ENCODE peak calls at places on chromosomes 6 and 20, in five cellular contexts. R is A549, W is HepG2, J is GM12878, K is K562. D is an unnamed sample.

GRCh38 chr6:156167289-156168076 is 609.7 kb upstream of the ARID1B start:
- DNase-seq in W (no peak), R (no peak), K (no peak), J (no peak), D (no peak)

GRCh38 chr6:153790881-153791473 is 248.1 kb upstream of the OPRM1 start:
- DNase-seq in W (peak; percentile 37), J (no peak), K (no peak), R (peak; percentile 10), D (peak; percentile 68)

GRCh38 chr20:32456869-32457421 is 98.8 kb downstream of the ASXL1 start:
- DNase-seq in J (no peak), R (peak; percentile 70), K (no peak), W (no peak), D (peak; percentile 88)

GRCh38 chr6:24897186-24897585 is 38.6 kb downstream of the RIPOR2 start:
- DNase-seq in W (no peak), K (no peak), R (no peak), J (no peak), D (no peak)

GRCh38 chr20:58140787-58141396 is 87.6 kb downstream of the ANKRD60 start:
- DNase-seq in R (no peak), J (no peak), W (no peak), K (no peak), D (no peak)

GRCh38 chr6:89794324-89794723 is 25.3 kb downstream of the MDN1 start:
- DNase-seq in R (no peak), W (no peak), K (no peak), J (no peak), D (no peak)

GRCh38 chr6:27617700-27618689 is 145.1 kb upstream of the ZNF184 start:
- DNase-seq in R (peak; percentile 78), J (no peak), W (no peak), K (peak; percentile 81), D (peak; percentile 78)

GRCh38 chr6:125377621-125378020 is 75.9 kb upstream of the HDDC2 start:
- DNase-seq in K (no peak), R (no peak), W (no peak), J (no peak), D (no peak)

GRCh38 chr20:58665606-58666005 is 14.5 kb downstream of the STX16 start:
- DNase-seq in K (no peak), J (no peak), W (no peak), R (no peak), D (no peak)

GRCh38 chr6:33694401-33694931 is 17.0 kb downstream of the UQCC2 start:
- DNase-seq in K (no peak), J (no peak), R (peak; percentile 33), W (no peak), D (no peak)

GRCh38 chr6:5260661-5261544 is at the start of the genes FARS2 and LYRM4:
- DNase-seq in R (peak; percentile 85), W (peak; percentile 79), K (peak; percentile 94), J (no peak), D (peak; percentile 86)

DNA sequence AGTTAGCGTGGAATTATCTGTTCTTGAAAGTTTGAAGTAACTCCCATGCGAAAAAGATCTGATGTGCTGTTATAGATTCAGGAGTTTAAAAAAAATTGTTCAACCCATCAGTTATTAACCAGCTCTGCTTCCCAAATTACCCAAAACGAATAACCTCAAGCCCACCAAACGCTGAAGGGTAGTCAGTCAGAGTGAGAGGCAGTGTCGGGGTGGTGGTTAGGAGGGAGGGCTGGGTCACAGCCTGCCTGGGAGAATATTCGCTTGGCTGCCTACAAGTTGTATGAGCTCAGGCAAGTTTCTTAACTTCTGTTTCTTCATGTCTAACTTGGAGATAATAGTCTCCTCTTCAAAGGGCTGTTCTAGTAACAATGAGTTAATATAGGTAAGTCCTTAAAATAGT is 114.6 kb downstream of the JPH2 start:
- DNase-seq in W (no peak), R (no peak), J (no peak), K (no peak), D (no peak)
- H3K4me1 ChIP-seq in W (no peaks in the 10 kb centered on the region), R (peaks cover 11% of the 10 kb centered on the region), J (peaks cover 18% of the 10 kb centered on the region), K (no peaks in the 10 kb centered on the region), D (no peaks in the 10 kb centered on the region)

GRCh38 chr6:47788498-47788884 is 6.7 kb downstream of the OPN5 start:
- DNase-seq in R (no peak), K (no peak), J (no peak), W (no peak), D (no peak)

GRCh38 chr6:47789553-47789952 is 7.7 kb downstream of the OPN5 start:
- DNase-seq in R (no peak), J (no peak), W (no peak), K (no peak), D (peak; percentile 93)

GRCh38 chr6:47792216-47792733 is 10.4 kb downstream of the OPN5 start:
- DNase-seq in W (no peak), K (no peak), J (no peak), R (no peak), D (no peak)

GRCh38 chr6:47785187-47785586 is 3.4 kb downstream of the OPN5 start:
- DNase-seq in W (no peak), K (no peak), J (no peak), R (no peak), D (no peak)

DNA sequence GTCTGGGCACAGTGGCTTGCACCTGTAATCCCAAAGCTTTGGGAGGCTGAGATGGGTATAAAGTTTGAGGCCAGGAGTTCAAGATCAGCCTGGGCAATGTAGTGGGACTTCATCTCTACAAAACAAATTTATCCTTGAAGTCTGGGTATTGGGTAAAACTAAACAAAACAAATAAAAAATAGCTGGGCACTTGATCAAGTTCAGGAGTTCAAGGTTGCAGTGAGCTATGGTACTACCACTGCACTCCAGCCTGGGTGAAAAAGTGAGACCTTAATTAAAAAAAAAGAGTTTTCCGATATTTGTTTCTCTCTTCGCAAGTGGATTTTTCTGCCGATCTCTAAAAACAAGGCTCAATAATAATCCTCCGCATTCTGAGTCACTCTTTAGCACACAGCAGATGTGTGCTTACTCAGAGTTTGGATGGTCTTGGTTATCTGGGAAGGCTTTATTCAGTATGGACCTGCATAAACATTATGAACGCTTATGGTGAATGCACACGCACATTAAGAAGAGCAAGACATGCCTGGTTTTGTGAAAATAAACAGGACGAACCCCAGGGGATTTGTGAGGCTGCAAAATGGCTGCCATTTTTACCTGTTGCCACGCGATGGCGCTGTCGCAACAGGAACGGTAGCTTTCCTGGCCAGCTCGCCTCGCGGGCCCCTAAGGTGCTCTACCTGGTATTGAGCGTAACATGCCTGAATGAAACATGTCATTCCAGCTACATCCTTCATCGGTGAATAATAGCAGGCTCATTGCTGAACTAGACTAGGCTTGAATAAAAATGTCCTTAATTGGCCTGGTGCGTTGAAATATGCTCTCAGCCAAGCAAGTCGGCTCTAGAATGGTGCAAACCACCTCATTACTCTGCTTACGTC is 6.0 kb downstream of the OPN5 start:
- DNase-seq in J (no peak), K (peak; percentile 71), R (peak; percentile 59), W (peak; percentile 59), D (peak; percentile 82)
- TF ChIP-seq JUNB in J (no peak), K (no peak), R (no peak), W (no peak), D (no peak)

DNA sequence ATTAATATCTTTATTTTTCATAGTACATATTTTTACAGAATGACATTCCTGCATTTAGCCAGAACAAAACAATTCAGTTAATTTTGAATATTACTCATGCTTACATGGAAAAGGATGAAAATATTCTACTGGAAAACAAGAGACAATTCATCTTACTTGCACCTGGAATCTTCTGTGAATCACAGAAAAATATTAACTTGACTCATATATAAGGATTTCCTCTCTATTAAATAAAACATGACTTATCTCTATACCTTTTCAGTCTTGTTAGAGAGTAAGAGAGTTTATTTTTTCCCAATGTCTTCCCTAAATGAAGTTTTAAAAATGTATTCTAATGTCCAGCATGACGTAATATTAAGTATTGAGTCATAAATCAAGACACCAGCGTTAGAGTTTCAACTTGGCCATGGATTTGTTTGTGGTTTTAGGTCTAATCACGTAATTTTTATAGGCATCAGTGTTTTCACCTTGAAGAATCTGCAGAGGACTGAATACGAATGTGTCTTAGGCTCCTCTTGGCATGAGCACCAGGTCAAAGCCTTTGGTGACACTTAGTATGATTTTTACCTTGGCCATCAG is 445.1 kb upstream of the JAG1 start:
- DNase-seq in K (no peak), J (no peak), W (no peak), R (no peak), D (no peak)
- H3K4me2 ChIP-seq in K (no peak overlapping the region), J (no peak overlapping the region), W (no peak overlapping the region), R (peak overlapping the region; percentile 39), D (no peak overlapping the region)

DNA sequence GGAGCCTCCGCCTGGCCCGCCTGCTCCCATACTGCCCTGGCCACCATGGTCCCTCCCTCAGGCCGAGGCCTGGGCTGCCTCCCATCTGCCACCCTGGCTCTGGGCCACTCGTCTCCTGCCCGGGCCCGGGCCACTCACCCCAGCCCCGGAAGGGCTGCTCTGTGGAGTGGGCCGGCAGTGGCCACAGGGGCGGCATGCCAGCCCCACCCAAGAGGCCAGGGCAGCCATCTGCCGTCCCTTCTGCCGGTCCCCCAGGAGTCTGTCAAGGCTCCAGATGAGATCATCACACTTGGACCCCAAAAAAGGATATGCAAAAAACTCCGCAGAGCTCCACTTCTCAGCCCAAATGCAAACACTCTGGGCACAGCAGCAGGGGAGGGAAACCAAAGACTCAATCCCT is 23.8 kb upstream of the TLDC2 start:
- DNase-seq in J (no peak), K (no peak), W (no peak), R (no peak), D (no peak)
- H3K4me1 ChIP-seq in J (peaks cover 40% of the 10 kb centered on the region), K (peaks cover 5% of the 10 kb centered on the region), W (peaks cover 24% of the 10 kb centered on the region), R (peaks cover 57% of the 10 kb centered on the region), D (no peaks in the 10 kb centered on the region)

GRCh38 chr6:82208914-82209313 is 38.6 kb downstream of the IBTK start:
- DNase-seq in W (no peak), J (no peak), K (no peak), R (no peak), D (no peak)

GRCh38 chr6:82204010-82204409 is 43.5 kb downstream of the IBTK start:
- DNase-seq in R (no peak), K (peak; percentile 15), J (no peak), W (no peak), D (no peak)

GRCh38 chr6:82211326-82211725 is 36.2 kb downstream of the IBTK start:
- DNase-seq in R (no peak), J (no peak), K (no peak), W (no peak), D (no peak)

DNA sequence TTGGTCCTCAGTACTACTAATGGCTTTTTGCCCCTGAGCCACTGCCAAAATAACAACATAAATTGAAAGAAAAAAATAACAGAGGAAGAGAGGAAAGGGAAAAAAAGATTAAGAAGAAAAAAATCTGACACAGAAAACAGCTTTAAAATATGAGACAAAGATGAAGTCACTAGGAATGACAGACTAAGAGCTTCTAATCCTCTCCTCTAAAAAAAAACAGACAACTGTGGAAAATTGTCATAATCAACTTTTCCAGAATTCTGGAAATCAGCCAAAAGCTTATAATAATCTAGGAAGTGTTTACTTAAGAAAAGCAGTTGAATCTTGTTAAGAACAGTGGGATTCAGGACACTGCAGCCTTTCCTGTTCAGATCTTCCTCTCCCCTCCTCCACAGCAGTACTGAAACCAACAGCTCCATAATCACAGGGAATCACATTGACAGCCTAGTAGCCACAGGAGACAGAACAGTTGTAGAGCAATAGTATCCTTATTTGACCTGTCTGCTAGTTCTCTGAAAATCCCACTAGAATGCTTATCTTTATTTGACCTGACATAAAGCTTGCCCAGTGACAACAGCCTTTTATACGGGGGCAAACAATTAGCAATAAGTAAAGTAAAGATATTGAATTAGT is 41.6 kb downstream of the IBTK start:
- DNase-seq in J (no peak), K (peak; percentile 76), W (peak; percentile 5), R (no peak), D (no peak)
- TF ChIP-seq JUNB in J (no peak), K (no peak), W (no peak), R (no peak), D (no peak)